ENCODE peak calls at places on chromosomes 7 and 10, in four cellular contexts. K is CD8-positive, alpha-beta T cell; B is HTR-8/SVneo; D is AG04449. E is an unnamed sample.

GRCh38 chr7:26699761-26700160 is 164.6 kb downstream of the SKAP2 start:
- DNase-seq in K (no peak), B (no peak), D (no peak), E (no peak)

GRCh38 chr10:48505394-48506112 is 99.3 kb downstream of the ARHGAP22 start:
- DNase-seq in K (peak), B (no peak), D (no peak), E (no peak)

GRCh38 chr7:39890411-39890810 is 59.6 kb upstream of the CDK13 start:
- DNase-seq in K (no peak), B (no peak), D (no peak), E (no peak)

GRCh38 chr7:45082831-45083331 is 5.9 kb downstream of the NACAD start:
- DNase-seq in K (no peak), B (no peak), D (no peak), E (no peak)

GRCh38 chr7:27616914-27617548 is 45.7 kb downstream of the HIBADH start:
- DNase-seq in K (no peak), B (no peak), D (no peak), E (no peak)

GRCh38 chr10:70803768-70804423 is 11.9 kb upstream of the SGPL1 start:
- DNase-seq in K (no peak), B (no peak), D (no peak), E (no peak)

GRCh38 chr10:93083743-93084539 is 10.2 kb downstream of the CYP26A1 start:
- DNase-seq in K (no peak), B (no peak), D (no peak), E (no peak)

GRCh38 chr10:32379314-32379949 is 32.5 kb upstream of the EPC1 start:
- DNase-seq in K (no peak), B (peak), D (no peak), E (peak)

GRCh38 chr7:13276977-13277376 is 589.5 kb downstream of the ARL4A start:
- DNase-seq in K (no peak), B (no peak), D (no peak), E (no peak)

GRCh38 chr7:129468087-129468486 is 33.9 kb downstream of the STRIP2 start:
- DNase-seq in K (no peak), B (no peak), D (peak), E (peak)

GRCh38 chr10:47260505-47261111 is 39.4 kb upstream of the GDF10 start:
- DNase-seq in K (peak), B (no peak), D (no peak), E (no peak)

GRCh38 chr10:18615618-18616017 is 35.8 kb downstream of the NSUN6 start:
- DNase-seq in K (no peak), B (no peak), D (no peak), E (no peak)

GRCh38 chr10:71780722-71781121 is 7.4 kb upstream of the VSIR start:
- DNase-seq in K (no peak), B (no peak), D (no peak), E (no peak)

GRCh38 chr10:2380218-2380617 is 642.9 kb upstream of the ADARB2 start:
- DNase-seq in K (no peak), B (no peak), D (no peak), E (no peak)

GRCh38 chr10:120260446-120260845 is 196.6 kb upstream of the PLPP4 start:
- DNase-seq in K (no peak), B (no peak), D (no peak), E (no peak)

GRCh38 chr10:62818426-62819011 is 2.4 kb upstream of the EGR2 start:
- DNase-seq in K (peak), B (no peak), D (no peak), E (no peak)

GRCh38 chr7:20172736-20173334 is 44.3 kb downstream of the MACC1 start:
- DNase-seq in K (no peak), B (peak), D (no peak), E (peak)

GRCh38 chr7:17646181-17646956 is 293.9 kb downstream of the SNX13 start:
- DNase-seq in K (no peak), B (peak), D (no peak), E (peak)

GRCh38 chr10:77328272-77328816 is 309.3 kb downstream of the KCNMA1 start:
- DNase-seq in K (no peak), B (peak), D (no peak), E (peak)

GRCh38 chr7:64951250-64951848 is 39.5 kb downstream of the ZNF117 start:
- DNase-seq in K (no peak), B (peak), D (peak), E (peak)

E was measured in mesenchymal stem cell.